ENCODE peak calls at places on chromosome 13, in nine cellular contexts. D, W, V, P, R, C, N, A and S are unnamed samples.

GRCh38 chr13:65613004-65613403 is 1617.1 kb downstream of the PCDH9 start:
- DNase-seq in A (no peak), N (no peak), P (no peak), W (no peak), V (no peak), R (no peak), D (no peak), C (no peak), S (no peak)

GRCh38 chr13:101115762-101116161 is 300.5 kb downstream of the NALCN start:
- DNase-seq in C (no peak), N (no peak), D (no peak), P (no peak), V (no peak), R (no peak), A (no peak), W (peak), S (no peak)

GRCh38 chr13:103403148-103403740 is 337.0 kb upstream of the SLC10A2 start:
- DNase-seq in W (no peak), V (no peak), A (no peak), R (no peak), P (no peak), N (no peak), D (no peak), C (no peak), S (no peak)

GRCh38 chr13:43846496-43846895 is 33.0 kb downstream of the CCDC122 start:
- DNase-seq in D (no peak), V (peak), W (peak), R (no peak), P (no peak), A (peak), N (no peak), C (no peak), S (peak)

GRCh38 chr13:39501711-39502324 is 101.2 kb downstream of the LHFPL6 start:
- DNase-seq in A (no peak), C (no peak), W (no peak), D (no peak), P (no peak), N (no peak), V (no peak), R (no peak), S (no peak)

GRCh38 chr13:29436291-29436690 is 159.2 kb downstream of the SLC7A1 start:
- DNase-seq in R (no peak), C (no peak), V (no peak), N (no peak), P (no peak), A (peak), D (no peak), W (peak), S (peak)

GRCh38 chr13:101673360-101674105 is 221.1 kb downstream of the ITGBL1 start:
- DNase-seq in C (no peak), A (no peak), W (no peak), V (no peak), R (no peak), P (no peak), D (no peak), N (no peak), S (no peak)

GRCh38 chr13:76425930-76426329 is 460.3 kb downstream of the KCTD12 start:
- DNase-seq in A (no peak), V (peak), P (no peak), C (no peak), N (no peak), D (no peak), W (peak), R (no peak), S (no peak)

GRCh38 chr13:85313761-85314503 is 485.3 kb downstream of the SLITRK6 start:
- DNase-seq in P (no peak), C (no peak), A (peak), R (no peak), D (no peak), N (no peak), V (no peak), W (peak), S (peak)

GRCh38 chr13:97262058-97262457 is 39.9 kb downstream of the MBNL2 start:
- DNase-seq in C (no peak), V (no peak), D (no peak), A (no peak), R (no peak), W (no peak), P (no peak), N (no peak), S (no peak)

GRCh38 chr13:102361113-102361512 is 40.7 kb downstream of the FGF14 start:
- DNase-seq in V (no peak), W (no peak), D (no peak), C (no peak), N (no peak), P (no peak), A (no peak), R (no peak), S (no peak)

GRCh38 chr13:44373601-44374347 is at the start of gene SERP2:
- DNase-seq in D (no peak), A (no peak), N (no peak), W (no peak), V (no peak), P (no peak), R (no peak), C (no peak), S (no peak)

GRCh38 chr13:50244913-50245574 is 229.8 kb downstream of the KCNRG start:
- DNase-seq in C (no peak), D (peak), V (peak), R (peak), P (peak), N (peak), A (no peak), W (peak), S (peak)

GRCh38 chr13:48562296-48563066 is 29.6 kb upstream of the RCBTB2 start:
- DNase-seq in V (no peak), A (no peak), N (peak), D (no peak), P (peak), W (no peak), C (no peak), R (no peak), S (no peak)

GRCh38 chr13:113537205-113537604 is 46.7 kb upstream of the DCUN1D2 start:
- DNase-seq in R (no peak), A (no peak), C (no peak), V (no peak), N (no peak), P (no peak), D (no peak), W (no peak), S (no peak)

GRCh38 chr13:113536461-113537110 is 46.1 kb upstream of the DCUN1D2 start:
- DNase-seq in N (no peak), D (no peak), R (no peak), A (no peak), W (no peak), V (no peak), P (no peak), C (no peak), S (no peak)

GRCh38 chr13:113538689-113539058 is 45.9 kb upstream of the TFDP1 start:
- DNase-seq in A (no peak), D (no peak), V (no peak), R (no peak), P (no peak), C (no peak), N (no peak), W (no peak), S (no peak)

GRCh38 chr13:113539176-113539575 is 45.4 kb upstream of the TFDP1 start:
- DNase-seq in A (no peak), C (no peak), D (no peak), P (no peak), N (no peak), R (no peak), V (no peak), W (no peak), S (no peak)

GRCh38 chr13:113537909-113538688 is 46.5 kb upstream of the TFDP1 start:
- DNase-seq in V (no peak), A (no peak), W (no peak), D (no peak), N (no peak), R (no peak), C (no peak), P (no peak), S (no peak)
- H3K4me3 ChIP-seq in V (no peak), A (no peak), W (no peak), D (no peak), N (no peak), R (no peak), C (no peak), P (no peak), S (no peak)

DNA sequence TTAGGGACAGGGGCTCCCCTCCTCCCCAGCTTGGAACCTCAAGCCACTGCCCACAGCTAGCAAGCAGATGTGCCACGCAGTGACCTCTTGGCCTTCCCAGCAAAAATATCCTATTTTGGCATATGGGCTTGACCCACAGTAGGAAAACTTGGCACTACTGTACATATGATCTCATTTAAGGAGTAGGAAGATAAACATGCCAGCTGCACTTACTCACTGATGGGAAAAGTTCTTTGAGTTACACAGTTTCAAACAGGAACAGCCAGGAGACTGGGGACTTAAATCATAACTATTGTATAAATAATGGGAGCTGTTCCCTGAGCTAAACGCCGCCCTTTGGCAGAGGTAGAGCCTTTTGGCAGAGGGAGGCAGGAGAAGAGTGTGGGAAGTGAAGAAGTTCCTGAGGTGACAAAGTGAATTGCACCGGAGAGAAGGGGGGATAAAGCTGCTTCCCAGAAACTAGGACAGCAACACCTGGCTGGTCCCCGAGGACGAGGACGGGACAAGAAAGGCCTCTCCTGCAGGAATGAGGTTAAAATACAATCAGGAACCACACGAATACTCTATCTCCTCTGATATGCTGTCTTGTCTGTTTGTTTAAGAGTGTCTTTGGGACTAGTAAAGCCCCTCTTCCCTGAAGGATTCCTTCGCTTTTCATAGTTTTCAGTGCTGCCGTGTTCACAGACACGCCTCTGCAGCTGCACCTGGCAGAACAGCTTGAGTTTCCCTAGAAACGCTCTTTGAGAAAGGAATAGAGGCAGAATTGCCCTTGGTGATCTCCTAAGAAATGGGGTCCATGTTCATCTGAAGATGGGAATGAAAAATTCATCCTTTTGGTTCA is 5.9 kb downstream of the SACS start:
- DNase-seq in C (no peak), P (no peak), W (peak), N (no peak), D (peak), V (peak), A (peak), R (peak), S (peak)
- H3K4me3 ChIP-seq in C (no peak), P (no peak), W (no peak), N (no peak), D (peak), V (peak), A (peak), R (peak), S (no peak)

GRCh38 chr13:108267338-108267737 is 2.2 kb upstream of the TNFSF13B start:
- DNase-seq in N (no peak), V (no peak), D (no peak), C (no peak), R (no peak), A (no peak), P (no peak), W (no peak), S (no peak)

GRCh38 chr13:108272333-108272732 is 2.8 kb downstream of the TNFSF13B start:
- DNase-seq in A (no peak), V (no peak), C (no peak), P (no peak), N (no peak), R (no peak), W (peak), D (no peak), S (no peak)

GRCh38 chr13:108268713-108269112 is 805 bp upstream of the TNFSF13B start:
- DNase-seq in C (no peak), D (no peak), W (no peak), A (no peak), N (peak), V (no peak), R (no peak), P (no peak), S (no peak)

GRCh38 chr13:108269601-108270328 is at the start of gene TNFSF13B:
- DNase-seq in P (peak), C (no peak), R (no peak), A (no peak), V (no peak), D (peak), W (peak), N (peak), S (peak)

GRCh38 chr13:108270442-108270841 is 924 bp downstream of the TNFSF13B start:
- DNase-seq in W (no peak), V (no peak), N (peak), P (no peak), C (no peak), A (no peak), D (no peak), R (no peak), S (no peak)
- H3K4me3 ChIP-seq in W (peak), V (peak), N (peak), P (peak), C (peak), A (peak), D (peak), R (no peak), S (no peak)

GRCh38 chr13:24681930-24682329 is 1.7 kb downstream of the ATP12A start:
- DNase-seq in D (no peak), C (no peak), R (no peak), P (no peak), W (no peak), N (no peak), A (no peak), V (no peak), S (no peak)

GRCh38 chr13:24680921-24681585 is 845 bp downstream of the ATP12A start:
- DNase-seq in V (no peak), R (no peak), C (no peak), N (no peak), W (no peak), A (no peak), D (no peak), P (no peak), S (no peak)

GRCh38 chr13:24679686-24680085 is 522 bp upstream of the ATP12A start:
- DNase-seq in D (no peak), C (no peak), A (no peak), V (no peak), N (no peak), P (no peak), R (no peak), W (no peak), S (no peak)

GRCh38 chr13:24682353-24682752 is 2.1 kb downstream of the ATP12A start:
- DNase-seq in N (no peak), R (no peak), W (no peak), C (no peak), P (no peak), A (no peak), D (no peak), V (no peak), S (no peak)

GRCh38 chr13:24680258-24680920 is at the start of gene ATP12A:
- DNase-seq in W (no peak), P (no peak), C (no peak), R (no peak), V (no peak), A (no peak), N (peak), D (peak), S (no peak)
- H3K4me3 ChIP-seq in W (no peak), P (peak), C (peak), R (peak), V (no peak), A (no peak), N (peak), D (peak), S (no peak)

DNA sequence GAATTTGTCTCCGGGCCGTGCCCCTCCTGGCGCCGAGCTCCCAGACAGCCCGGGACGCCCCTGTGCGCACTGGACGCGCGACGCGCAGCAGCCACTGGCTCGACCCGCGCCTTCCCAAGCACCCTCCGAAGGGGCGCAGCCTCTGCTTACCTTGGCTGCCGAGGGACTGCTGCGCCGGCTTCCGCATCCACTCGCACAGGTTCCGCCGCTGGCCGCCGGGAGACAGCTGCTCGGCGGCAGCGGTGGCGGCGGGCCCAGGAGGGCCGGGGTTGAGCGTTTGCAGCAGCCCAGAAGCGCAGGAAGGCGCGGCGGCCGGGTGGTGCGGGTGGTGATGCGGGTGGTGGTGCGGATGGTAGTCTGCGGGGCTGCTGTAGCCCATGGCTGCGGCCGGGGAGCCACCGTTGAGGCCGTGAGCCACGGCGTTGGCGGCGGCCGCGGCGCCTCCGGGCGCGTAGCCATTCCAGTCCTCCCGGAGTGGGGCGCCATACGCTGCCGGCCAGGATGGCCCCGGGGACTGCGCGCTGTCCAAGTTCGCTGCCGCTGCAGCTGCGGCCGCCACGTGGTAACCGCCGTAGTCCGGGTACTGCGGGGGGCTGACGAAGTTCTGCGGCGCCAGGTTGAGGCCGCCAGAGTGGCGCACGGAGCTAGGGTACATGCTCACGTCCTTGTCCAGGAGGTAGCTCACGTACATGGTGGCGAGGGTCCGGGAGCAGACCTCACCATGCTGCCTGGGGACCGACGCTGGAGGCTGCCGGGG is 621 bp downstream of the CDX2 start:
- DNase-seq in N (no peak), D (peak), P (no peak), R (no peak), W (no peak), C (no peak), V (no peak), A (no peak), S (no peak)
- H3K4me3 ChIP-seq in N (no peak), D (no peak), P (peak), R (no peak), W (no peak), C (no peak), V (no peak), A (no peak), S (no peak)

DNA sequence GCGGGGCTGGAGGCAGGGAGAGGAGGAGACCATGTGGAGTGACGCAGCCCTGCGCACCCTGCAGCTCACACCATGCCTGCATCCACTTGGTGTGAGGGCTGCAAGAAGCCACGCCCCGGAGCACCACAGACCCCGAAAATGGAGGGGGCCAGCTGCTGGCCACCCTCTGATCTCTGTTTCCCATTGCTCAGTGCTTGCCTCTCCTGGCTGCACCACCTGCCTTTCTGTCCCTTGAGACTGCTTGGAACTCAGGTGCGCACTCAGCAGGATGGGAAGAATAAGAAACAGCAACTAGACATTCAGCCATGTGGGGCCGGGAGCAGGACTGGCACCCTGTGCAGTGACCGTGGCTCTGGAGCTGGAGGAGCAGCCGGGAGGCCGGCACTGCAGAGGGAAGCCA is 64.0 kb downstream of the ANKRD10 start:
- DNase-seq in P (no peak), R (no peak), A (no peak), N (no peak), C (no peak), W (no peak), D (no peak), V (no peak), S (no peak)
- H3K4me3 ChIP-seq in P (no peak), R (no peak), A (no peak), N (no peak), C (no peak), W (no peak), D (no peak), V (no peak), S (no peak)

GRCh38 chr13:27625839-27626238 is 4.1 kb downstream of the POLR1D start:
- DNase-seq in V (no peak), A (no peak), R (no peak), W (no peak), N (no peak), C (no peak), D (no peak), P (no peak), S (no peak)

GRCh38 chr13:27622881-27623280 is 1.2 kb downstream of the POLR1D start:
- DNase-seq in A (no peak), W (no peak), C (no peak), N (no peak), R (no peak), D (no peak), P (no peak), V (no peak), S (no peak)

GRCh38 chr13:27621366-27622101 is at the start of gene POLR1D:
- DNase-seq in R (no peak), A (no peak), P (peak), V (no peak), D (peak), W (peak), N (peak), C (peak), S (no peak)

GRCh38 chr13:27622102-27622820 is 569 bp downstream of the POLR1D start:
- DNase-seq in D (no peak), C (no peak), W (peak), A (no peak), P (no peak), R (no peak), V (no peak), N (no peak), S (no peak)

GRCh38 chr13:27624071-27624470 is 2.4 kb downstream of the POLR1D start:
- DNase-seq in R (no peak), D (peak), V (no peak), N (no peak), C (no peak), W (no peak), A (no peak), P (no peak), S (no peak)
- H3K4me3 ChIP-seq in R (no peak), D (no peak), V (no peak), N (no peak), C (no peak), W (no peak), A (no peak), P (no peak), S (no peak)

GRCh38 chr13:110331362-110331761 is 24.3 kb downstream of the COL4A2 start:
- DNase-seq in A (no peak), R (no peak), D (no peak), C (no peak), N (no peak), W (peak), P (no peak), V (no peak), S (no peak)
- H3K4me3 ChIP-seq in A (no peak), R (no peak), D (no peak), C (no peak), N (no peak), W (no peak), P (no peak), V (no peak), S (no peak)

DNA sequence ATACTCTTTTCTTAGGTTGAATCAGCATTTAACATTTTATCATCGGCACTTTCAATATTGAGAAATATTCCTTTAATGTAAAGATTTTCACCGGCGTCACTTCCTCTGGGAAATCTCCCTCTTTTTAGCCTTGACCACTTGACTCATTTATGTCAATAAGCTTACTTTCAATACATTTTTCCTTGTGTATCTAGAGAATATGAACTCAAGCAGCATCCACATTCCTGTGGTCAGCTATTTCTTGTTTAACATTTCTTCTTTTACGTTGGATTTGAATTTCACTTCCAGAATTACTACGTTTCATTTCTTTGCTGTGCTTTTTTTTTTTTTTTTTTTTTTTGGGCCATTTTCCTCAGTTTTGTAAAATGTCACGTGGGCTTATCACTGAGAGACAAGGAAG is 271.2 kb upstream of the HTR2A start:
- DNase-seq in P (no peak), W (peak), N (peak), A (peak), D (no peak), V (no peak), C (no peak), R (no peak), S (no peak)
- H3K4me3 ChIP-seq in P (no peak), W (peak), N (no peak), A (no peak), D (no peak), V (no peak), C (no peak), R (no peak), S (no peak)